ENCODE peak calls at places on chromosomes 5 and 9, in four cellular contexts. One of them, this sample, is unnamed.

GRCh38 chr5:73311291-73312110 is 137.1 kb downstream of the FOXD1 start:
- DNase-seq in upper lobe of right lung: no peak
- DNase-seq in choroid plexus epithelial cell: peak
- DNase-seq in bronchial epithelial cell: no peak
- DNase-seq in this sample: peak

GRCh38 chr5:18811616-18812015 is 1176.4 kb downstream of the CDH18 start:
- DNase-seq in choroid plexus epithelial cell: no peak
- DNase-seq in bronchial epithelial cell: no peak
- DNase-seq in upper lobe of right lung: no peak
- DNase-seq in this sample: no peak

GRCh38 chr9:92100237-92100911 is 14.8 kb downstream of the SPTLC1 start:
- DNase-seq in choroid plexus epithelial cell: peak
- DNase-seq in upper lobe of right lung: no peak
- DNase-seq in bronchial epithelial cell: peak
- DNase-seq in this sample: peak

GRCh38 chr9:2477755-2478154 is 143.8 kb upstream of the VLDLR start:
- DNase-seq in upper lobe of right lung: no peak
- DNase-seq in bronchial epithelial cell: peak
- DNase-seq in choroid plexus epithelial cell: peak
- DNase-seq in this sample: no peak

GRCh38 chr5:74765201-74765600 is 1.7 kb downstream of the GFM2 start:
- DNase-seq in upper lobe of right lung: no peak
- DNase-seq in choroid plexus epithelial cell: peak
- DNase-seq in bronchial epithelial cell: peak
- DNase-seq in this sample: peak

GRCh38 chr5:7325975-7326911 is 69.7 kb upstream of the ADCY2 start:
- DNase-seq in choroid plexus epithelial cell: no peak
- DNase-seq in bronchial epithelial cell: no peak
- DNase-seq in upper lobe of right lung: no peak
- DNase-seq in this sample: no peak

GRCh38 chr5:149062371-149063016 is 368 bp downstream of the SH3TC2 start:
- DNase-seq in choroid plexus epithelial cell: peak
- DNase-seq in bronchial epithelial cell: peak
- DNase-seq in upper lobe of right lung: no peak
- DNase-seq in this sample: peak

GRCh38 chr5:93584531-93585053 is 1.6 kb downstream of the NR2F1 start:
- DNase-seq in upper lobe of right lung: no peak
- DNase-seq in choroid plexus epithelial cell: peak
- DNase-seq in bronchial epithelial cell: no peak
- DNase-seq in this sample: no peak

GRCh38 chr5:68420476-68421344 is 205.2 kb downstream of the PIK3R1 start:
- DNase-seq in upper lobe of right lung: no peak
- DNase-seq in choroid plexus epithelial cell: no peak
- DNase-seq in bronchial epithelial cell: no peak
- DNase-seq in this sample: no peak

GRCh38 chr5:160506006-160507004 is 84.7 kb downstream of the PTTG1 start:
- DNase-seq in upper lobe of right lung: no peak
- DNase-seq in choroid plexus epithelial cell: peak
- DNase-seq in bronchial epithelial cell: no peak
- DNase-seq in this sample: no peak

GRCh38 chr5:72302171-72302570 is 17.9 kb downstream of the MRPS27 start:
- DNase-seq in bronchial epithelial cell: no peak
- DNase-seq in choroid plexus epithelial cell: no peak
- DNase-seq in upper lobe of right lung: no peak
- DNase-seq in this sample: no peak

GRCh38 chr5:78899922-78900362 is 85.2 kb downstream of the ARSB start:
- DNase-seq in upper lobe of right lung: no peak
- DNase-seq in bronchial epithelial cell: peak
- DNase-seq in choroid plexus epithelial cell: peak
- DNase-seq in this sample: peak

GRCh38 chr9:70563437-70564204 is 149.2 kb upstream of the KLF9 start:
- DNase-seq in upper lobe of right lung: no peak
- DNase-seq in choroid plexus epithelial cell: peak
- DNase-seq in bronchial epithelial cell: peak
- DNase-seq in this sample: peak

GRCh38 chr9:15909297-15909696 is 356.5 kb downstream of the CCDC171 start:
- DNase-seq in choroid plexus epithelial cell: peak
- DNase-seq in bronchial epithelial cell: no peak
- DNase-seq in upper lobe of right lung: no peak
- DNase-seq in this sample: no peak

GRCh38 chr9:79264511-79265448 is 307.0 kb upstream of the TLE4 start:
- DNase-seq in bronchial epithelial cell: no peak
- DNase-seq in upper lobe of right lung: no peak
- DNase-seq in choroid plexus epithelial cell: no peak
- DNase-seq in this sample: no peak

GRCh38 chr5:154858972-154859950 is 834 bp downstream of the CNOT8 start:
- DNase-seq in choroid plexus epithelial cell: peak
- DNase-seq in bronchial epithelial cell: peak
- DNase-seq in upper lobe of right lung: no peak
- DNase-seq in this sample: peak

GRCh38 chr9:37914701-37915358 is 10.9 kb upstream of the SLC25A51 start:
- DNase-seq in upper lobe of right lung: no peak
- DNase-seq in choroid plexus epithelial cell: no peak
- DNase-seq in bronchial epithelial cell: no peak
- DNase-seq in this sample: no peak

GRCh38 chr5:160655717-160656116 is 196.3 kb downstream of the ATP10B start:
- DNase-seq in bronchial epithelial cell: no peak
- DNase-seq in choroid plexus epithelial cell: no peak
- DNase-seq in upper lobe of right lung: no peak
- DNase-seq in this sample: no peak

GRCh38 chr9:98899399-98900056 is 44.2 kb upstream of the COL15A1 start:
- DNase-seq in choroid plexus epithelial cell: peak
- DNase-seq in upper lobe of right lung: no peak
- DNase-seq in bronchial epithelial cell: peak
- DNase-seq in this sample: peak

GRCh38 chr5:133460172-133460758 is 152.1 kb downstream of the FSTL4 start:
- DNase-seq in bronchial epithelial cell: peak
- DNase-seq in choroid plexus epithelial cell: peak
- DNase-seq in upper lobe of right lung: no peak
- DNase-seq in this sample: peak

GRCh38 chr9:7967093-7967827 is 167.7 kb upstream of the DMAC1 start:
- DNase-seq in upper lobe of right lung: no peak
- DNase-seq in choroid plexus epithelial cell: no peak
- DNase-seq in bronchial epithelial cell: no peak
- DNase-seq in this sample: no peak

GRCh38 chr9:128201441-128202369 is 1.5 kb upstream of the DNM1 start:
- DNase-seq in bronchial epithelial cell: no peak
- DNase-seq in choroid plexus epithelial cell: peak
- DNase-seq in upper lobe of right lung: no peak
- DNase-seq in this sample: no peak

GRCh38 chr5:137264041-137264440 is 235.1 kb downstream of the SPOCK1 start:
- DNase-seq in bronchial epithelial cell: no peak
- DNase-seq in upper lobe of right lung: no peak
- DNase-seq in choroid plexus epithelial cell: no peak
- DNase-seq in this sample: no peak

GRCh38 chr9:9437641-9438040 is 1175.2 kb downstream of the PTPRD start:
- DNase-seq in choroid plexus epithelial cell: no peak
- DNase-seq in upper lobe of right lung: no peak
- DNase-seq in bronchial epithelial cell: no peak
- DNase-seq in this sample: no peak

GRCh38 chr5:77277764-77278163 is 67.3 kb downstream of the PDE8B start:
- DNase-seq in choroid plexus epithelial cell: no peak
- DNase-seq in upper lobe of right lung: no peak
- DNase-seq in bronchial epithelial cell: no peak
- DNase-seq in this sample: no peak

GRCh38 chr9:82957526-82958379 is 105.2 kb downstream of the RASEF start:
- DNase-seq in upper lobe of right lung: no peak
- DNase-seq in choroid plexus epithelial cell: no peak
- DNase-seq in bronchial epithelial cell: no peak
- DNase-seq in this sample: no peak

GRCh38 chr5:10699281-10699874 is 61.7 kb downstream of the DAP start:
- DNase-seq in choroid plexus epithelial cell: no peak
- DNase-seq in upper lobe of right lung: no peak
- DNase-seq in bronchial epithelial cell: no peak
- DNase-seq in this sample: no peak

GRCh38 chr9:97904725-97905124 is 17.6 kb downstream of the TRMO start:
- DNase-seq in choroid plexus epithelial cell: no peak
- DNase-seq in upper lobe of right lung: no peak
- DNase-seq in bronchial epithelial cell: no peak
- DNase-seq in this sample: no peak

GRCh38 chr5:87114631-87115030 is 153.1 kb upstream of the RASA1 start:
- DNase-seq in upper lobe of right lung: no peak
- DNase-seq in bronchial epithelial cell: no peak
- DNase-seq in choroid plexus epithelial cell: no peak
- DNase-seq in this sample: peak

GRCh38 chr9:112379177-112380101 is 469 bp upstream of the HSDL2 start:
- DNase-seq in choroid plexus epithelial cell: peak
- DNase-seq in upper lobe of right lung: peak
- DNase-seq in bronchial epithelial cell: peak
- DNase-seq in this sample: peak

DNA sequence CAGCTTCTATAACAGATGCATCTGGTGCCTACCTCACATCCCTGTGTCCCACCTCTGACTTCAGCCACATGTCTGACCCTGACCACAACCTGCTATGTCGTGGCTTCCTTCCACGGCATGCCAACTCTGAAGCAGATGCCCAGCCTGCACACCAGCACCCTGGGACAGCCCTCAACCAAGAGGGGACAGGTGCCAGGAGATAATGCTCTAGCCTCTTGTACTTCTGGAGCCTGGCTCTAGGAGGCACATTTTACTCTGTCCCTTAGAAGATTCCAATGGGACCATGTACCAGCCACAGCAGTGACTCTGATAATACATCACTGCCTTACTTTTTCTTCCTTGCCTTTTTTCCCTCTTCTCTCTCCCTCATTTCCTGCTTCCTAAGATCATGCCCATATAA is 51.4 kb downstream of the EBF1 start:
- DNase-seq in choroid plexus epithelial cell: no peak
- DNase-seq in bronchial epithelial cell: no peak
- DNase-seq in upper lobe of right lung: no peak
- DNase-seq in this sample: no peak
- TF ChIP-seq CTCF in choroid plexus epithelial cell: no peak
- TF ChIP-seq CTCF in bronchial epithelial cell: no peak
- TF ChIP-seq CTCF in upper lobe of right lung: no peak
- TF ChIP-seq CTCF in this sample: no peak

GRCh38 chr5:103587185-103587748 is 24.7 kb upstream of the NUDT12 start:
- DNase-seq in upper lobe of right lung: no peak
- DNase-seq in choroid plexus epithelial cell: peak
- DNase-seq in bronchial epithelial cell: peak
- DNase-seq in this sample: peak

DNA sequence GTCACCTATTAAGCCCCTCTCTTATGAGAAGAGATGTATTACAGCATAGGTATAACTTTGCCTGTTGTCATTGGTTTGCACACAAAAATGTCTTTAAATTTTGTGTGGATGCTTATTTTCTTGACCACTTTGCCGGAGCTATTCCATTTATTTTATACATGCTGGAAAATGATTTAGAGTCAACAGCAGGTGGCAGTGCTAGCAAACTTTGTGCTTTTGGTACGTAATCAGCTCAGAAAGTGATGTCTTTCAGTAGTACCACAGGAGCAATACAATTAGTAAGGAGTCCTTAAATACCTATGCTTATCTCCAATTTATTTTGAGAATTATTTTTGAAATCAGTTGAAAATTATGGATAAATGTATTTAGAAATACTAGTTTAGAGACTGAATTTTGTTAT is 19.8 kb upstream of the NUDT12 start:
- DNase-seq in bronchial epithelial cell: peak
- DNase-seq in choroid plexus epithelial cell: peak
- DNase-seq in upper lobe of right lung: no peak
- DNase-seq in this sample: peak
- TF ChIP-seq CTCF in bronchial epithelial cell: peak
- TF ChIP-seq CTCF in choroid plexus epithelial cell: peak
- TF ChIP-seq CTCF in upper lobe of right lung: peak
- TF ChIP-seq CTCF in this sample: peak

DNA sequence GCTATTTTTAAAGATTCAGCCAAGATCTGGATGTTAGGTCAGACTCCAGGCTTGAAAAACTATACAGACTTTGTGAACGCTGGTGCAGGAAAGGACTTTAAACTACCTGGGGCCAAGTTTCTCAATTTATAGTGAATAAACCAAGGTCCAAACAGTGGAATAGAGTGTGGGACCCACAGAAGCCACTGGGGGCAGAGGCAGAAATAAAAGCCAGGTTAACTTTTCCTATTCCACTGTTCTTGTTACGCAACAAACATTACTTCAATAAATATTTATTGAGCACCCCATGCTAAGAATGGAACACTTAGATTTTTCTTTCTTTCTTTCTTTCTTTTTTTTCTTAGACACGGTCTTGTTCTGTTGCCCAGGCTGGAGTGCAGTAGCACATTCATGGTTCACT is 11.0 kb upstream of the HAVCR1 start:
- DNase-seq in upper lobe of right lung: no peak
- DNase-seq in bronchial epithelial cell: no peak
- DNase-seq in choroid plexus epithelial cell: no peak
- DNase-seq in this sample: no peak
- TF ChIP-seq CTCF in upper lobe of right lung: no peak
- TF ChIP-seq CTCF in bronchial epithelial cell: no peak
- TF ChIP-seq CTCF in choroid plexus epithelial cell: no peak
- TF ChIP-seq CTCF in this sample: no peak

GRCh38 chr5:176825957-176826356 is 15.6 kb downstream of the UNC5A start:
- DNase-seq in choroid plexus epithelial cell: no peak
- DNase-seq in bronchial epithelial cell: no peak
- DNase-seq in upper lobe of right lung: no peak
- DNase-seq in this sample: no peak
- TF ChIP-seq CTCF in choroid plexus epithelial cell: no peak
- TF ChIP-seq CTCF in bronchial epithelial cell: no peak
- TF ChIP-seq CTCF in upper lobe of right lung: no peak
- TF ChIP-seq CTCF in this sample: no peak

GRCh38 chr5:29701600-29701999 is 1491.9 kb upstream of the CDH6 start:
- DNase-seq in bronchial epithelial cell: no peak
- DNase-seq in choroid plexus epithelial cell: no peak
- DNase-seq in upper lobe of right lung: no peak
- DNase-seq in this sample: no peak

GRCh38 chr5:29702875-29703274 is 1490.6 kb upstream of the CDH6 start:
- DNase-seq in upper lobe of right lung: no peak
- DNase-seq in choroid plexus epithelial cell: no peak
- DNase-seq in bronchial epithelial cell: no peak
- DNase-seq in this sample: no peak

DNA sequence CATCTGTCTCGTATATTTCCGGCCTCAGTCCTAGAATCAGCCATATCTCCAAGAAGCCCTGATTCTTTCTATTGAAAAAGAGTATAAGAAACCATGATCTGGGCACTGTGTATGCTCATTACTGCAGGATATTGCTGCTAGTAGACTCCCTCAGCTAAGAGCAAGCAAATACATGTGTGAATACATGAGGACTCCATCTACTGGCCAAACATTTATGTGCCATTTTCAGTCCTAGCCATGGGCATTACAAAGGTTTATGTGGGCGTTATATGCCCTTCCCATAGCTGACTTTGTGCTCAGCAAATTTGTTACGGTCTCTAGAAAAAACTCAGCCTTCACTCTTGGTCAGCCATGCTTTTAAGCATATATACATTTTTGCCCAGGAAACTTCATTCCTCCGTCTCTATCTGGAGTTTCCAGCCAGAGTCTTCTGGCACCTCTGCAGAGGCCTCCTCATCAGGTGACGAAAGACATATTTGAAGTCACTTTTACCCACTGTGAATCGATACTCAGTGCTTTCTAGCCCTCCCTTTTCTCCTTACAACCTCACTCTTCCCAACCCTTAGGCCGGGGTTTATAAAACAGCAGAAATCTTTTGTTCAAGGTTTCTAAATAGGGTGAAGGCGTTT is 1495.6 kb upstream of the CDH6 start:
- DNase-seq in bronchial epithelial cell: peak
- DNase-seq in choroid plexus epithelial cell: peak
- DNase-seq in upper lobe of right lung: no peak
- DNase-seq in this sample: peak
- TF ChIP-seq CTCF in bronchial epithelial cell: no peak
- TF ChIP-seq CTCF in choroid plexus epithelial cell: no peak
- TF ChIP-seq CTCF in upper lobe of right lung: no peak
- TF ChIP-seq CTCF in this sample: no peak

GRCh38 chr5:181088289-181088688 is 42.7 kb downstream of the OR2V1 start:
- DNase-seq in choroid plexus epithelial cell: peak
- DNase-seq in bronchial epithelial cell: no peak
- DNase-seq in upper lobe of right lung: no peak
- DNase-seq in this sample: no peak
- TF ChIP-seq CTCF in choroid plexus epithelial cell: peak
- TF ChIP-seq CTCF in bronchial epithelial cell: peak
- TF ChIP-seq CTCF in upper lobe of right lung: peak
- TF ChIP-seq CTCF in this sample: peak